ENCODE peak calls at places on chromosomes 11 and 22, in nine cellular contexts. E is AG04450; Y is T-cell; N is activated effector memory CD4-positive, alpha-beta T cell treated with anti-CD3 and anti-CD28 coated beads, Interleukin-2, amount 50 U/mL, for 16 hours; K is A549; A is nephron progenitor cell; Z is LoVo; I is NCI-H446 treated with DMSO at 0.1 percent for 48 hours; C is PC-3. X is an unnamed sample.

GRCh38 chr11:63767415-63768231 is 952 bp downstream of the ZFTA start:
- DNase-seq in E (peak; percentile 37), Y (peak; percentile 6), N (peak; percentile 77), K (peak; percentile 57), A (peak; percentile 68), Z (peak; percentile 45), I (peak; percentile 35), C (peak; percentile 77), X (no peak)

GRCh38 chr11:62108017-62108750 is 15.6 kb upstream of the INCENP start:
- DNase-seq in E (no peak), Y (no peak), N (peak; percentile 64), K (peak; percentile 74), A (peak; percentile 46), Z (peak; percentile 80), I (peak; percentile 57), C (peak; percentile 85), X (peak; percentile 68)

GRCh38 chr11:45737056-45737455 is 67.9 kb upstream of the SLC35C1 start:
- DNase-seq in E (no peak), Y (no peak), N (no peak), K (no peak), A (no peak), Z (no peak), I (no peak), C (no peak), X (no peak)

GRCh38 chr11:66317322-66317765 is 500 bp upstream of the CD248 start:
- DNase-seq in E (no peak), Y (peak; percentile 53), N (no peak), K (no peak), A (no peak), Z (no peak), I (no peak), C (no peak), X (no peak)

GRCh38 chr11:23620617-23621016 is 760.3 kb upstream of the CCDC179 start:
- DNase-seq in E (no peak), Y (no peak), N (no peak), K (no peak), A (no peak), Z (no peak), I (no peak), C (peak; percentile 21), X (no peak)

GRCh38 chr11:80987161-80987560 is 1546.3 kb upstream of the TENM4 start:
- DNase-seq in E (no peak), Y (no peak), N (no peak), K (no peak), A (no peak), Z (no peak), I (no peak), C (no peak), X (no peak)

GRCh38 chr11:19735512-19735911 is 22.9 kb downstream of the NAV2 start:
- DNase-seq in E (peak; percentile 15), Y (no peak), N (no peak), K (no peak), A (no peak), Z (no peak), I (peak; percentile 27), C (no peak), X (no peak)

GRCh38 chr11:65577756-65578109 is 1.9 kb downstream of the EHBP1L1 start:
- DNase-seq in E (no peak), Y (no peak), N (no peak), K (no peak), A (no peak), Z (no peak), I (no peak), C (no peak), X (no peak)

GRCh38 chr11:92393218-92393617 is 168.6 kb downstream of the FAT3 start:
- DNase-seq in E (no peak), Y (no peak), N (no peak), K (no peak), A (no peak), Z (no peak), I (peak; percentile 94), C (no peak), X (no peak)

GRCh38 chr22:27748355-27749168 is 53.0 kb downstream of the MN1 start:
- DNase-seq in E (no peak), Y (no peak), N (no peak), K (no peak), A (no peak), Z (no peak), I (no peak), C (no peak), X (no peak)

GRCh38 chr11:721913-722811 is 16.1 kb downstream of the EPS8L2 start:
- DNase-seq in E (no peak), Y (peak; percentile 52), N (peak; percentile 79), K (no peak), A (no peak), Z (no peak), I (no peak), C (no peak), X (peak; percentile 57)

GRCh38 chr22:42459273-42460040 is 27.3 kb upstream of the NFAM1 start:
- DNase-seq in E (no peak), Y (no peak), N (no peak), K (no peak), A (no peak), Z (no peak), I (no peak), C (no peak), X (peak; percentile 80)

GRCh38 chr11:35389897-35390462 is 29.4 kb downstream of the SLC1A2 start:
- DNase-seq in E (no peak), Y (no peak), N (no peak), K (no peak), A (no peak), Z (no peak), I (no peak), C (peak; percentile 70), X (no peak)

GRCh38 chr11:121613724-121614123 is 161.0 kb upstream of the SORL1-AS1 start:
- DNase-seq in E (peak; percentile 55), Y (no peak), N (no peak), K (no peak), A (no peak), Z (no peak), I (no peak), C (no peak), X (no peak)

GRCh38 chr22:28442951-28443876 is 236.4 kb downstream of the TTC28 start:
- DNase-seq in E (no peak), Y (peak; percentile 24), N (no peak), K (no peak), A (peak; percentile 45), Z (no peak), I (peak; percentile 72), C (no peak), X (peak; percentile 78)

GRCh38 chr22:24181088-24181995 is at the start of gene SUSD2:
- DNase-seq in E (no peak), Y (no peak), N (no peak), K (no peak), A (peak; percentile 48), Z (no peak), I (peak; percentile 50), C (no peak), X (peak; percentile 88)

GRCh38 chr11:17267576-17267975 is 9.0 kb upstream of the NUCB2 start:
- DNase-seq in E (no peak), Y (no peak), N (no peak), K (peak; percentile 87), A (no peak), Z (peak; percentile 36), I (no peak), C (peak; percentile 94), X (no peak)

GRCh38 chr11:14455648-14456430 is 43.8 kb downstream of the COPB1 start:
- DNase-seq in E (no peak), Y (no peak), N (no peak), K (no peak), A (no peak), Z (no peak), I (no peak), C (no peak), X (no peak)

GRCh38 chr11:34790620-34791019 is 125.6 kb downstream of the APIP start:
- DNase-seq in E (no peak), Y (no peak), N (no peak), K (no peak), A (no peak), Z (no peak), I (no peak), C (peak; percentile 16), X (no peak)

GRCh38 chr22:49712195-49712791 is 115.4 kb downstream of the BRD1 start:
- DNase-seq in E (no peak), Y (no peak), N (peak; percentile 54), K (no peak), A (peak; percentile 89), Z (no peak), I (no peak), C (peak; percentile 4), X (no peak)

GRCh38 chr22:46201059-46201757 is 48.9 kb downstream of the CDPF1 start:
- DNase-seq in E (no peak), Y (no peak), N (no peak), K (no peak), A (no peak), Z (peak; percentile 25), I (no peak), C (no peak), X (peak; percentile 74)

GRCh38 chr11:7591992-7592391 is 78.2 kb downstream of the PPFIBP2 start:
- DNase-seq in E (no peak), Y (no peak), N (no peak), K (no peak), A (no peak), Z (no peak), I (no peak), C (no peak), X (no peak)

GRCh38 chr11:104999716-105000115 is 23.3 kb downstream of the CASP5 start:
- DNase-seq in E (no peak), Y (no peak), N (no peak), K (no peak), A (no peak), Z (no peak), I (no peak), C (no peak), X (no peak)

GRCh38 chr11:65384301-65384889 is 1.9 kb upstream of the SLC25A45 start:
- DNase-seq in E (no peak), Y (no peak), N (no peak), K (no peak), A (no peak), Z (no peak), I (no peak), C (peak; percentile 78), X (no peak)

GRCh38 chr22:26748845-26749244 is 91.5 kb downstream of the MIAT start:
- DNase-seq in E (no peak), Y (no peak), N (no peak), K (no peak), A (no peak), Z (no peak), I (no peak), C (no peak), X (no peak)

GRCh38 chr11:65894034-65894591 is 3.6 kb downstream of the CCDC85B start:
- DNase-seq in E (no peak), Y (no peak), N (peak; percentile 79), K (no peak), A (no peak), Z (no peak), I (no peak), C (peak; percentile 37), X (no peak)

GRCh38 chr11:70068345-70068744 is 9.8 kb upstream of the ANO1 start:
- DNase-seq in E (no peak), Y (no peak), N (no peak), K (no peak), A (no peak), Z (no peak), I (no peak), C (no peak), X (no peak)

GRCh38 chr11:43997022-43997665 is 50.6 kb upstream of the ACCSL start:
- DNase-seq in E (no peak), Y (no peak), N (no peak), K (no peak), A (no peak), Z (no peak), I (no peak), C (no peak), X (no peak)

GRCh38 chr22:24518774-24519485 is 23.8 kb downstream of the UPB1 start:
- DNase-seq in E (no peak), Y (no peak), N (no peak), K (no peak), A (no peak), Z (no peak), I (no peak), C (no peak), X (no peak)

GRCh38 chr11:28139848-28140415 is 31.7 kb downstream of the METTL15 start:
- DNase-seq in E (no peak), Y (no peak), N (no peak), K (no peak), A (no peak), Z (no peak), I (no peak), C (no peak), X (no peak)

GRCh38 chr22:50016988-50017700 is 4.6 kb upstream of the IL17REL start:
- DNase-seq in E (no peak), Y (no peak), N (peak; percentile 87), K (no peak), A (no peak), Z (no peak), I (no peak), C (no peak), X (no peak)